ENCODE peak calls at places on chromosome 7, in ten cellular contexts. Y, Z, Q, S, K, F, T, X, W and A are unnamed samples.
A peak's percentile ranks its signal among the peaks of the same experiment; 100 is the strongest.

GRCh38 chr7:92833766-92834605 is 2.4 kb downstream of the CDK6 start:
- DNase-seq in Y (peak; percentile 87), Z (peak; percentile 80), Q (peak; percentile 65), S (peak; percentile 76), K (peak; percentile 87), F (peak; percentile 88), T (peak; percentile 75), X (peak; percentile 10), W (peak; percentile 88), A (peak; percentile 45)

GRCh38 chr7:15603124-15603523 is 41.3 kb upstream of the AGMO start:
- DNase-seq in Y (no peak), Z (no peak), Q (no peak), S (no peak), K (no peak), F (no peak), T (peak; percentile 25), X (no peak), W (no peak), A (no peak)

GRCh38 chr7:92781117-92781720 is 55.2 kb downstream of the CDK6 start:
- DNase-seq in Y (peak; percentile 49), Z (no peak), Q (no peak), S (no peak), K (no peak), F (no peak), T (peak; percentile 29), X (no peak), W (no peak), A (no peak)

GRCh38 chr7:50229964-50230363 is 74.6 kb upstream of the IKZF1 start:
- DNase-seq in Y (no peak), Z (no peak), Q (no peak), S (no peak), K (no peak), F (no peak), T (no peak), X (no peak), W (no peak), A (no peak)

GRCh38 chr7:34354906-34355305 is 303.1 kb upstream of the NPSR1 start:
- DNase-seq in Y (no peak), Z (no peak), Q (no peak), S (no peak), K (no peak), F (no peak), T (peak; percentile 91), X (no peak), W (no peak), A (peak; percentile 55)

GRCh38 chr7:15750741-15751140 is 64.3 kb upstream of the MEOX2 start:
- DNase-seq in Y (no peak), Z (no peak), Q (no peak), S (no peak), K (no peak), F (no peak), T (peak; percentile 29), X (no peak), W (no peak), A (no peak)

GRCh38 chr7:135713836-135714470 is 14.0 kb downstream of the SLC13A4 start:
- DNase-seq in Y (no peak), Z (no peak), Q (no peak), S (no peak), K (no peak), F (no peak), T (peak; percentile 31), X (no peak), W (no peak), A (peak; percentile 15)

GRCh38 chr7:65798111-65799075 is 74.5 kb upstream of the VKORC1L1 start:
- DNase-seq in Y (no peak), Z (no peak), Q (no peak), S (peak; percentile 40), K (peak; percentile 69), F (no peak), T (peak; percentile 89), X (no peak), W (no peak), A (peak; percentile 55)

GRCh38 chr7:47596502-47597202 is 14.7 kb upstream of the TNS3 start:
- DNase-seq in Y (no peak), Z (no peak), Q (no peak), S (no peak), K (no peak), F (peak; percentile 91), T (no peak), X (no peak), W (no peak), A (no peak)

GRCh38 chr7:36186359-36186758 is 33.3 kb downstream of the EEPD1 start:
- DNase-seq in Y (no peak), Z (no peak), Q (no peak), S (no peak), K (no peak), F (no peak), T (no peak), X (no peak), W (no peak), A (no peak)

GRCh38 chr7:81638216-81638615 is 131.6 kb downstream of the HGF start:
- DNase-seq in Y (no peak), Z (no peak), Q (no peak), S (no peak), K (no peak), F (no peak), T (peak; percentile 67), X (no peak), W (no peak), A (peak; percentile 21)

GRCh38 chr7:30157217-30157616 is 22.4 kb downstream of the MTURN start:
- DNase-seq in Y (no peak), Z (no peak), Q (no peak), S (no peak), K (no peak), F (no peak), T (no peak), X (no peak), W (no peak), A (no peak)

GRCh38 chr7:18458830-18459229 is 36.7 kb upstream of the HDAC9 start:
- DNase-seq in Y (no peak), Z (no peak), Q (no peak), S (peak; percentile 12), K (no peak), F (no peak), T (peak; percentile 79), X (no peak), W (no peak), A (no peak)

GRCh38 chr7:101754432-101755159 is 62.8 kb upstream of the CUX1 start:
- DNase-seq in Y (no peak), Z (no peak), Q (no peak), S (peak; percentile 45), K (no peak), F (no peak), T (peak; percentile 66), X (no peak), W (no peak), A (peak; percentile 20)

GRCh38 chr7:122532406-122533269 is 166.3 kb downstream of the RNF133 start:
- DNase-seq in Y (no peak), Z (no peak), Q (no peak), S (no peak), K (no peak), F (no peak), T (no peak), X (no peak), W (no peak), A (no peak)

GRCh38 chr7:126727930-126728331 is 524.8 kb downstream of the GRM8 start:
- DNase-seq in Y (no peak), Z (no peak), Q (no peak), S (peak; percentile 33), K (peak; percentile 40), F (no peak), T (peak; percentile 69), X (no peak), W (no peak), A (peak; percentile 81)

GRCh38 chr7:18177129-18177814 is 149.6 kb upstream of the PRPS1L1 start:
- DNase-seq in Y (no peak), Z (no peak), Q (no peak), S (no peak), K (no peak), F (no peak), T (no peak), X (no peak), W (no peak), A (no peak)

GRCh38 chr7:17580141-17580540 is 281.7 kb downstream of the AHR start:
- DNase-seq in Y (no peak), Z (no peak), Q (no peak), S (peak; percentile 86), K (peak; percentile 46), F (no peak), T (peak; percentile 98), X (no peak), W (no peak), A (peak; percentile 57)

GRCh38 chr7:31957756-31958155 is 112.5 kb downstream of the PDE1C start:
- DNase-seq in Y (no peak), Z (no peak), Q (no peak), S (no peak), K (no peak), F (no peak), T (peak; percentile 51), X (no peak), W (no peak), A (no peak)

GRCh38 chr7:1662767-1663166 is 7.3 kb upstream of the ELFN1 start:
- DNase-seq in Y (peak; percentile 2), Z (no peak), Q (no peak), S (no peak), K (no peak), F (peak; percentile 38), T (no peak), X (no peak), W (no peak), A (no peak)
- H3K27ac ChIP-seq in Y (no peak overlapping the region), Z (no peak overlapping the region), Q (no peak overlapping the region), S (no peak overlapping the region), K (no peak overlapping the region), F (no peak overlapping the region), T (no peak overlapping the region), X (no peak overlapping the region), W (no peak overlapping the region), A (no peak overlapping the region)

GRCh38 chr7:116229359-116229758 is 19.0 kb downstream of the TES start:
- DNase-seq in Y (no peak), Z (no peak), Q (no peak), S (no peak), K (no peak), F (no peak), T (no peak), X (no peak), W (no peak), A (no peak)
- H3K4me1 ChIP-seq in Y (peaks cover 23% of the 10 kb centered on the region), Z (no peaks in the 10 kb centered on the region), Q (peaks cover 82% of the 10 kb centered on the region), S (peaks cover 66% of the 10 kb centered on the region), K (peaks cover 68% of the 10 kb centered on the region), F (peaks cover 83% of the 10 kb centered on the region), T (peaks cover 33% of the 10 kb centered on the region), X (peaks cover 82% of the 10 kb centered on the region), W (peaks cover 18% of the 10 kb centered on the region), A (peaks cover 71% of the 10 kb centered on the region)

GRCh38 chr7:4783292-4783652 is 7.8 kb downstream of the AP5Z1 start:
- DNase-seq in Y (no peak), Z (no peak), Q (no peak), S (no peak), K (no peak), F (no peak), T (no peak), X (no peak), W (no peak), A (no peak)
- H3K27ac ChIP-seq in Y (no peak overlapping the region), Z (no peak overlapping the region), Q (no peak overlapping the region), S (no peak overlapping the region), K (no peak overlapping the region), F (no peak overlapping the region), T (no peak overlapping the region), X (no peak overlapping the region), W (no peak overlapping the region), A (no peak overlapping the region)

DNA sequence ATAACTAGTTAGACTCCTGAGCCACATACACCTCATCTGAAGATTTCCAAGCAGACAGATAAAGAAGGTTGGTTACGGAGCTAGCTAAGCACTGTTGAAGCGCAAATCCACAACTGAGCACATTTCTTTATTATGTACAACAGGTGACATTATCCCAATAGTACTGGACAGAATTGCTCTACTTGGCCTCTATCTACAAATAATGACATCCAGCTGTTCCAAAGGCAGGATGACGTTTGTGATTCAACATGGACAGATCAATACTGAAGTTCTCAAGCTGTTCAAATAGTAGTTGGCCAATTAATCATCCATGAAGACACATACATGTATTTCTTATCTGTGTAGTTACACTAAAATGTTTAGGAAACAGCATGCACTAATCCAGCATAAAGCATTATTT is 101.0 kb downstream of the UBE2H start:
- DNase-seq in Y (no peak), Z (no peak), Q (no peak), S (no peak), K (no peak), F (no peak), T (no peak), X (no peak), W (no peak), A (no peak)
- H3K4me1 ChIP-seq in Y (peaks cover 16% of the 10 kb centered on the region), Z (no peaks in the 10 kb centered on the region), Q (peaks cover 4% of the 10 kb centered on the region), S (peaks cover 36% of the 10 kb centered on the region), K (peaks cover 33% of the 10 kb centered on the region), F (peaks cover 41% of the 10 kb centered on the region), T (peaks cover 22% of the 10 kb centered on the region), X (peaks cover 41% of the 10 kb centered on the region), W (no peaks in the 10 kb centered on the region), A (peaks cover 26% of the 10 kb centered on the region)